ENCODE peak calls at places on chromosome 19, in ten cellular contexts. K, X, Y, R, P, N, G, M, S and J are unnamed samples.

GRCh38 chr19:40165362-40165937 is 25.8 kb upstream of the MAP3K10 start:
- DNase-seq in K (peak; percentile 26), X (peak; percentile 45), Y (peak; percentile 68), R (peak; percentile 68), P (no peak), N (peak; percentile 71), G (peak; percentile 32), M (peak; percentile 36), S (no peak), J (peak; percentile 27)

GRCh38 chr19:41687419-41687818 is 651 bp downstream of the CEACAM7 start:
- DNase-seq in K (no peak), X (no peak), Y (no peak), R (no peak), P (no peak), N (no peak), G (no peak), M (no peak), S (no peak), J (no peak)

GRCh38 chr19:45576682-45577081 is 7.9 kb downstream of the OPA3 start:
- DNase-seq in K (no peak), X (no peak), Y (no peak), R (no peak), P (no peak), N (no peak), G (no peak), M (no peak), S (no peak), J (no peak)

GRCh38 chr19:17778621-17779280 is 16.2 kb upstream of the B3GNT3 start:
- DNase-seq in K (no peak), X (no peak), Y (no peak), R (no peak), P (no peak), N (no peak), G (no peak), M (no peak), S (no peak), J (no peak)

GRCh38 chr19:44684892-44685847 is 13.8 kb upstream of the CEACAM16 start:
- DNase-seq in K (peak; percentile 66), X (no peak), Y (peak; percentile 12), R (peak; percentile 41), P (no peak), N (peak; percentile 77), G (peak; percentile 72), M (no peak), S (peak; percentile 62), J (peak; percentile 62)

GRCh38 chr19:45446295-45446694 is 21.5 kb upstream of the FOSB start:
- DNase-seq in K (no peak), X (no peak), Y (no peak), R (no peak), P (no peak), N (no peak), G (peak; percentile 41), M (no peak), S (no peak), J (peak; percentile 41)

GRCh38 chr19:38304866-38305429 is 897 bp downstream of the C19orf33 start:
- DNase-seq in K (peak; percentile 32), X (no peak), Y (no peak), R (peak; percentile 94), P (peak; percentile 89), N (peak; percentile 94), G (peak; percentile 95), M (peak; percentile 55), S (no peak), J (peak; percentile 99)

GRCh38 chr19:3254520-3254919 is 30.1 kb downstream of the CELF5 start:
- DNase-seq in K (no peak), X (no peak), Y (no peak), R (no peak), P (no peak), N (no peak), G (no peak), M (no peak), S (no peak), J (no peak)

GRCh38 chr19:55461974-55462628 is 659 bp upstream of the ISOC2 start:
- DNase-seq in K (no peak), X (no peak), Y (no peak), R (no peak), P (no peak), N (no peak), G (no peak), M (no peak), S (no peak), J (peak; percentile 46)
- H3K27ac ChIP-seq in K (peak overlapping the region; percentile 91), X (peak overlapping the region; percentile 76), Y (peak overlapping the region; percentile 71), R (peak overlapping the region; percentile 97), P (peak overlapping the region; percentile 71), N (peak overlapping the region; percentile 82), G (no peak overlapping the region), M (peak overlapping the region; percentile 93), S (peak overlapping the region; percentile 75), J (peak overlapping the region; percentile 87)

GRCh38 chr19:55552206-55552605 is 6.9 kb upstream of the SBK3 start:
- DNase-seq in K (no peak), X (no peak), Y (no peak), R (no peak), P (no peak), N (no peak), G (no peak), M (no peak), S (no peak), J (no peak)

GRCh38 chr19:55546822-55547614 is 1.7 kb upstream of the SBK3 start:
- DNase-seq in K (peak; percentile 91), X (no peak), Y (no peak), R (peak; percentile 55), P (no peak), N (peak; percentile 72), G (peak; percentile 43), M (peak; percentile 85), S (peak; percentile 65), J (no peak)

GRCh38 chr19:55552620-55553019 is 7.3 kb upstream of the SBK3 start:
- DNase-seq in K (no peak), X (no peak), Y (no peak), R (no peak), P (no peak), N (no peak), G (peak; percentile 38), M (no peak), S (no peak), J (no peak)

GRCh38 chr19:55550321-55550650 is 4.9 kb upstream of the SBK3 start:
- DNase-seq in K (no peak), X (no peak), Y (no peak), R (no peak), P (no peak), N (no peak), G (no peak), M (no peak), S (no peak), J (no peak)

GRCh38 chr19:55549500-55550320 is 4.4 kb upstream of the SBK3 start:
- DNase-seq in K (no peak), X (no peak), Y (no peak), R (peak; percentile 19), P (no peak), N (no peak), G (peak; percentile 61), M (no peak), S (no peak), J (peak; percentile 21)
- H3K4me3 ChIP-seq in K (no peak overlapping the region), X (no peak overlapping the region), Y (no peak overlapping the region), R (no peak overlapping the region), P (no peak overlapping the region), N (peak overlapping the region; percentile 15), G (no peak overlapping the region), M (peak overlapping the region; percentile 48), S (no peak overlapping the region), J (no peak overlapping the region)

GRCh38 chr19:49952906-49953305 is 8.1 kb downstream of the SIGLEC11 start:
- DNase-seq in K (no peak), X (no peak), Y (no peak), R (no peak), P (no peak), N (no peak), G (no peak), M (no peak), S (no peak), J (no peak)
- H3K27me3 ChIP-seq in K (peaks cover 19% of the 10 kb centered on the region), X (peaks cover 6% of the 10 kb centered on the region), Y (peaks cover 3% of the 10 kb centered on the region), R (peaks cover 4% of the 10 kb centered on the region), P (peaks cover 9% of the 10 kb centered on the region), N (no peaks in the 10 kb centered on the region), G (no peaks in the 10 kb centered on the region), M (peaks cover 39% of the 10 kb centered on the region), S (no peaks in the 10 kb centered on the region), J (no peaks in the 10 kb centered on the region)

GRCh38 chr19:4640247-4641000 is 1.1 kb downstream of the TNFAIP8L1 start:
- DNase-seq in K (no peak), X (no peak), Y (no peak), R (peak; percentile 58), P (no peak), N (peak; percentile 65), G (peak; percentile 44), M (no peak), S (no peak), J (peak; percentile 63)

GRCh38 chr19:4641132-4641531 is 1.8 kb downstream of the TNFAIP8L1 start:
- DNase-seq in K (no peak), X (no peak), Y (no peak), R (no peak), P (no peak), N (no peak), G (peak; percentile 13), M (no peak), S (no peak), J (peak; percentile 27)

GRCh38 chr19:4638330-4638729 is 986 bp upstream of the TNFAIP8L1 start:
- DNase-seq in K (peak; percentile 80), X (no peak), Y (no peak), R (no peak), P (no peak), N (no peak), G (no peak), M (peak; percentile 68), S (peak; percentile 37), J (no peak)

GRCh38 chr19:4639531-4640246 is 373 bp downstream of the TNFAIP8L1 start:
- DNase-seq in K (peak; percentile 37), X (no peak), Y (no peak), R (peak; percentile 34), P (no peak), N (peak; percentile 61), G (peak; percentile 47), M (no peak), S (peak; percentile 49), J (peak; percentile 52)

GRCh38 chr19:4638828-4639530 is at the start of gene TNFAIP8L1:
- DNase-seq in K (peak; percentile 97), X (peak; percentile 98), Y (peak; percentile 99), R (peak; percentile 99), P (peak; percentile 67), N (peak; percentile 99), G (peak; percentile 99), M (peak; percentile 97), S (peak; percentile 96), J (peak; percentile 96)
- H3K27ac ChIP-seq in K (peak within 1 kb of the TSS; percentile 92), X (peak within 1 kb of the TSS; percentile 82), Y (peak within 1 kb of the TSS; percentile 81), R (peak within 1 kb of the TSS; percentile 89), P (peak within 1 kb of the TSS; percentile 78), N (peak within 1 kb of the TSS; percentile 84), G (peak within 1 kb of the TSS; percentile 74), M (peak within 1 kb of the TSS; percentile 90), S (peak within 1 kb of the TSS; percentile 76), J (peak within 1 kb of the TSS; percentile 63)

DNA sequence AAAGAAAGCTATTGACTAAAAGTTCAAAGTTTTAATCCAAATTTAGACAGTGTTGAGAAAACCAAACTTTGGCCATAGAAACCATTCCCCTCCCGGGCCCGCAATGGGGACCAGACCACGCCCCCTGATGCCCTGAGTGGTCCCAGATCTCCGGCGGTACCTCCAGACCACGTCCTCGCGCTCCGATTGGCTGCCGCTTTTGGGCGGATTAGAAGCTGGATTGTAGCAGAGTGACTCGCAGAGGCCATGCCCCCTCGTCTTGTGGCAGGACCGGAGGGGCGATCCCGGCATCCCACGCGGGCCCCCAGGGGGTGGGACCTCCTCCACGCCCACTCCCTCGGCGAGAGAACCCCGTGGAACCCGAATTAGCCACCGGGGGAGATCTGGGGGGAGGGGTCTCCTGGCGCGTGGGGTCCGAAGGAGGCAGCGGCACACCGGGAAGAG is 812 bp upstream of the HSD17B14 start:
- DNase-seq in K (peak; percentile 89), X (peak; percentile 80), Y (peak; percentile 78), R (peak; percentile 80), P (no peak), N (peak; percentile 92), G (peak; percentile 92), M (peak; percentile 81), S (peak; percentile 95), J (no peak)
- H3K4me3 ChIP-seq in K (peak overlapping the region; percentile 8), X (peak overlapping the region; percentile 66), Y (no peak overlapping the region), R (no peak overlapping the region), P (peak overlapping the region; percentile 49), N (peak overlapping the region; percentile 38), G (peak overlapping the region; percentile 25), M (peak overlapping the region; percentile 58), S (peak overlapping the region; percentile 30), J (no peak overlapping the region)